ENCODE peak calls at places on chromosomes 11 and 22, in six cellular contexts. One of them, this sample, is unnamed.

GRCh38 chr11:69573751-69574382 is 67.1 kb upstream of the CCND1 start:
- DNase-seq in psoas muscle: no peak
- DNase-seq in transverse colon: no peak
- DNase-seq in SJSA1: no peak
- DNase-seq in A549: no peak
- DNase-seq in CD8-positive, alpha-beta T cell: no peak
- DNase-seq in this sample: no peak

GRCh38 chr11:8102296-8102915 is 21.4 kb downstream of the TUB start:
- DNase-seq in psoas muscle: no peak
- DNase-seq in transverse colon: no peak
- DNase-seq in SJSA1: no peak
- DNase-seq in A549: no peak
- DNase-seq in CD8-positive, alpha-beta T cell: no peak
- DNase-seq in this sample: no peak

GRCh38 chr11:120904116-120904515 is 119.8 kb upstream of the TBCEL start:
- DNase-seq in psoas muscle: no peak
- DNase-seq in transverse colon: no peak
- DNase-seq in SJSA1: no peak
- DNase-seq in A549: no peak
- DNase-seq in CD8-positive, alpha-beta T cell: no peak
- DNase-seq in this sample: no peak

GRCh38 chr11:132620423-132620822 is 911.9 kb downstream of the OPCML start:
- DNase-seq in psoas muscle: no peak
- DNase-seq in transverse colon: no peak
- DNase-seq in SJSA1: no peak
- DNase-seq in A549: no peak
- DNase-seq in CD8-positive, alpha-beta T cell: no peak
- DNase-seq in this sample: no peak

GRCh38 chr11:17572359-17572690 is 25.3 kb downstream of the OTOG start:
- DNase-seq in psoas muscle: no peak
- DNase-seq in transverse colon: no peak
- DNase-seq in SJSA1: peak; percentile 33
- DNase-seq in A549: no peak
- DNase-seq in CD8-positive, alpha-beta T cell: no peak
- DNase-seq in this sample: peak; percentile 10

GRCh38 chr11:11148104-11148509 is 204.9 kb downstream of the CSNK2A3 start:
- DNase-seq in psoas muscle: peak; percentile 83
- DNase-seq in transverse colon: peak; percentile 46
- DNase-seq in SJSA1: peak; percentile 53
- DNase-seq in A549: no peak
- DNase-seq in CD8-positive, alpha-beta T cell: no peak
- DNase-seq in this sample: no peak

GRCh38 chr11:108221981-108222685 is at the start of gene NPAT:
- DNase-seq in psoas muscle: no peak
- DNase-seq in transverse colon: no peak
- DNase-seq in SJSA1: no peak
- DNase-seq in A549: no peak
- DNase-seq in CD8-positive, alpha-beta T cell: peak; percentile 15
- DNase-seq in this sample: peak; percentile 37

GRCh38 chr22:48244388-48245118 is 1482.1 kb downstream of the TBC1D22A start:
- DNase-seq in psoas muscle: no peak
- DNase-seq in transverse colon: no peak
- DNase-seq in SJSA1: peak; percentile 34
- DNase-seq in A549: no peak
- DNase-seq in CD8-positive, alpha-beta T cell: no peak
- DNase-seq in this sample: no peak

GRCh38 chr11:12986194-12986898 is 22.8 kb upstream of the RASSF10 start:
- DNase-seq in psoas muscle: no peak
- DNase-seq in transverse colon: no peak
- DNase-seq in SJSA1: no peak
- DNase-seq in A549: no peak
- DNase-seq in CD8-positive, alpha-beta T cell: no peak
- DNase-seq in this sample: no peak

GRCh38 chr11:87212891-87213290 is 175.2 kb downstream of the TMEM135 start:
- DNase-seq in psoas muscle: no peak
- DNase-seq in transverse colon: no peak
- DNase-seq in SJSA1: no peak
- DNase-seq in A549: no peak
- DNase-seq in CD8-positive, alpha-beta T cell: no peak
- DNase-seq in this sample: no peak

GRCh38 chr11:93814966-93815633 is 31.0 kb downstream of the MED17 start:
- DNase-seq in psoas muscle: no peak
- DNase-seq in transverse colon: no peak
- DNase-seq in SJSA1: no peak
- DNase-seq in A549: no peak
- DNase-seq in CD8-positive, alpha-beta T cell: no peak
- DNase-seq in this sample: no peak

GRCh38 chr11:10540546-10540914 is 457 bp downstream of the RNF141 start:
- DNase-seq in psoas muscle: no peak
- DNase-seq in transverse colon: no peak
- DNase-seq in SJSA1: peak; percentile 48
- DNase-seq in A549: no peak
- DNase-seq in CD8-positive, alpha-beta T cell: no peak
- DNase-seq in this sample: peak; percentile 70

GRCh38 chr11:11252403-11252802 is 100.6 kb downstream of the CSNK2A3 start:
- DNase-seq in psoas muscle: no peak
- DNase-seq in transverse colon: no peak
- DNase-seq in SJSA1: no peak
- DNase-seq in A549: no peak
- DNase-seq in CD8-positive, alpha-beta T cell: no peak
- DNase-seq in this sample: no peak

GRCh38 chr22:48694296-48694883 is 1133.3 kb downstream of the BRD1 start:
- DNase-seq in psoas muscle: peak; percentile 7
- DNase-seq in transverse colon: no peak
- DNase-seq in SJSA1: no peak
- DNase-seq in A549: no peak
- DNase-seq in CD8-positive, alpha-beta T cell: no peak
- DNase-seq in this sample: no peak

GRCh38 chr11:119550330-119550729 is 127.4 kb upstream of the THY1 start:
- DNase-seq in psoas muscle: no peak
- DNase-seq in transverse colon: no peak
- DNase-seq in SJSA1: no peak
- DNase-seq in A549: no peak
- DNase-seq in CD8-positive, alpha-beta T cell: no peak
- DNase-seq in this sample: no peak

GRCh38 chr11:3984896-3985295 is 109.7 kb upstream of the RRM1 start:
- DNase-seq in psoas muscle: no peak
- DNase-seq in transverse colon: no peak
- DNase-seq in SJSA1: no peak
- DNase-seq in A549: no peak
- DNase-seq in CD8-positive, alpha-beta T cell: no peak
- DNase-seq in this sample: no peak

GRCh38 chr11:95845168-95845567 is 54.9 kb downstream of the CEP57 start:
- DNase-seq in psoas muscle: no peak
- DNase-seq in transverse colon: no peak
- DNase-seq in SJSA1: no peak
- DNase-seq in A549: no peak
- DNase-seq in CD8-positive, alpha-beta T cell: no peak
- DNase-seq in this sample: no peak

GRCh38 chr11:88618716-88619462 is 281.4 kb upstream of the CTSC start:
- DNase-seq in psoas muscle: no peak
- DNase-seq in transverse colon: no peak
- DNase-seq in SJSA1: no peak
- DNase-seq in A549: no peak
- DNase-seq in CD8-positive, alpha-beta T cell: no peak
- DNase-seq in this sample: no peak

GRCh38 chr11:96082002-96082899 is 158.3 kb upstream of the MTMR2 start:
- DNase-seq in psoas muscle: no peak
- DNase-seq in transverse colon: no peak
- DNase-seq in SJSA1: no peak
- DNase-seq in A549: no peak
- DNase-seq in CD8-positive, alpha-beta T cell: no peak
- DNase-seq in this sample: no peak

GRCh38 chr11:113176971-113177370 is 137.4 kb upstream of the TTC12 start:
- DNase-seq in psoas muscle: no peak
- DNase-seq in transverse colon: no peak
- DNase-seq in SJSA1: peak; percentile 55
- DNase-seq in A549: no peak
- DNase-seq in CD8-positive, alpha-beta T cell: no peak
- DNase-seq in this sample: no peak

GRCh38 chr11:69035150-69035958 is 13.4 kb upstream of the TPCN2 start:
- DNase-seq in psoas muscle: no peak
- DNase-seq in transverse colon: no peak
- DNase-seq in SJSA1: no peak
- DNase-seq in A549: no peak
- DNase-seq in CD8-positive, alpha-beta T cell: no peak
- DNase-seq in this sample: no peak

GRCh38 chr11:64088159-64089026 is 52.7 kb downstream of the FLRT1 start:
- DNase-seq in psoas muscle: no peak
- DNase-seq in transverse colon: no peak
- DNase-seq in SJSA1: no peak
- DNase-seq in A549: peak; percentile 53
- DNase-seq in CD8-positive, alpha-beta T cell: no peak
- DNase-seq in this sample: no peak
- H3K4me1 ChIP-seq in psoas muscle: peaks cover 57% of the 10 kb centered on the region
- H3K4me1 ChIP-seq in transverse colon: peaks cover 6% of the 10 kb centered on the region
- H3K4me1 ChIP-seq in SJSA1: peaks cover 23% of the 10 kb centered on the region
- H3K4me1 ChIP-seq in A549: peaks cover 72% of the 10 kb centered on the region
- H3K4me1 ChIP-seq in CD8-positive, alpha-beta T cell: no peaks in the 10 kb centered on the region
- H3K4me1 ChIP-seq in this sample: no peaks in the 10 kb centered on the region

DNA sequence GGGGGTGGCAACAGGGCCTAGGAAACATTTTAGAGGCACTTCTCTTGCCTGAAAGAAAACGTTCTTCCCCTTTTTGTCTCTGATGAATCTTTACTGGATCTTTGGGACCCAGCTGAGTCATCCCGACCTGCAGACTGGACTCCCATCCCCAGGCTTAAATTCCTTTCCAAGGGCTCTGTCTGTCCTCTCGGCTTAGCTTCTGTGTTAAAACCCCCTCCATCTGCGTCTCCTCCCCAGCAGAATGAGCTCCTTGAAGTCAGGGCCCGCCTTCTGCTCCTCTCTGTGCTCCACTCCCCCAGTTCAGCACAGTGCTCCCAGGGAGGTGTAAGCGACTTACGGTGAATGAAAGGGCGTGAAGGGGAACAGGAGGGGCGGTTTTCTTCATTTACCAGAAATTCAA is 890 bp upstream of the DAGLA start:
- DNase-seq in psoas muscle: no peak
- DNase-seq in transverse colon: no peak
- DNase-seq in SJSA1: no peak
- DNase-seq in A549: no peak
- DNase-seq in CD8-positive, alpha-beta T cell: no peak
- DNase-seq in this sample: no peak
- H3K4me1 ChIP-seq in psoas muscle: peaks cover 28% of the 10 kb centered on the region
- H3K4me1 ChIP-seq in transverse colon: peaks cover 3% of the 10 kb centered on the region
- H3K4me1 ChIP-seq in SJSA1: peaks cover 30% of the 10 kb centered on the region
- H3K4me1 ChIP-seq in A549: peaks cover 29% of the 10 kb centered on the region
- H3K4me1 ChIP-seq in CD8-positive, alpha-beta T cell: peaks cover 15% of the 10 kb centered on the region
- H3K4me1 ChIP-seq in this sample: no peaks in the 10 kb centered on the region

GRCh38 chr22:18122254-18122554 is 11.6 kb downstream of the TUBA8 start:
- DNase-seq in psoas muscle: no peak
- DNase-seq in transverse colon: no peak
- DNase-seq in SJSA1: no peak
- DNase-seq in A549: no peak
- DNase-seq in CD8-positive, alpha-beta T cell: no peak
- DNase-seq in this sample: no peak

GRCh38 chr22:18121436-18122253 is 11.0 kb downstream of the TUBA8 start:
- DNase-seq in psoas muscle: no peak
- DNase-seq in transverse colon: no peak
- DNase-seq in SJSA1: no peak
- DNase-seq in A549: no peak
- DNase-seq in CD8-positive, alpha-beta T cell: no peak
- DNase-seq in this sample: no peak

GRCh38 chr22:18119409-18120110 is 9.0 kb downstream of the TUBA8 start:
- DNase-seq in psoas muscle: peak; percentile 69
- DNase-seq in transverse colon: no peak
- DNase-seq in SJSA1: no peak
- DNase-seq in A549: no peak
- DNase-seq in CD8-positive, alpha-beta T cell: no peak
- DNase-seq in this sample: no peak

GRCh38 chr22:18118345-18118915 is 7.8 kb downstream of the TUBA8 start:
- DNase-seq in psoas muscle: no peak
- DNase-seq in transverse colon: no peak
- DNase-seq in SJSA1: no peak
- DNase-seq in A549: no peak
- DNase-seq in CD8-positive, alpha-beta T cell: no peak
- DNase-seq in this sample: no peak

GRCh38 chr22:18120941-18121340 is 10.3 kb downstream of the TUBA8 start:
- DNase-seq in psoas muscle: no peak
- DNase-seq in transverse colon: no peak
- DNase-seq in SJSA1: no peak
- DNase-seq in A549: no peak
- DNase-seq in CD8-positive, alpha-beta T cell: no peak
- DNase-seq in this sample: no peak
- H3K4me1 ChIP-seq in psoas muscle: peaks cover 61% of the 10 kb centered on the region
- H3K4me1 ChIP-seq in transverse colon: no peaks in the 10 kb centered on the region
- H3K4me1 ChIP-seq in SJSA1: peaks cover 8% of the 10 kb centered on the region
- H3K4me1 ChIP-seq in A549: no peaks in the 10 kb centered on the region
- H3K4me1 ChIP-seq in CD8-positive, alpha-beta T cell: no peaks in the 10 kb centered on the region
- H3K4me1 ChIP-seq in this sample: no peaks in the 10 kb centered on the region

DNA sequence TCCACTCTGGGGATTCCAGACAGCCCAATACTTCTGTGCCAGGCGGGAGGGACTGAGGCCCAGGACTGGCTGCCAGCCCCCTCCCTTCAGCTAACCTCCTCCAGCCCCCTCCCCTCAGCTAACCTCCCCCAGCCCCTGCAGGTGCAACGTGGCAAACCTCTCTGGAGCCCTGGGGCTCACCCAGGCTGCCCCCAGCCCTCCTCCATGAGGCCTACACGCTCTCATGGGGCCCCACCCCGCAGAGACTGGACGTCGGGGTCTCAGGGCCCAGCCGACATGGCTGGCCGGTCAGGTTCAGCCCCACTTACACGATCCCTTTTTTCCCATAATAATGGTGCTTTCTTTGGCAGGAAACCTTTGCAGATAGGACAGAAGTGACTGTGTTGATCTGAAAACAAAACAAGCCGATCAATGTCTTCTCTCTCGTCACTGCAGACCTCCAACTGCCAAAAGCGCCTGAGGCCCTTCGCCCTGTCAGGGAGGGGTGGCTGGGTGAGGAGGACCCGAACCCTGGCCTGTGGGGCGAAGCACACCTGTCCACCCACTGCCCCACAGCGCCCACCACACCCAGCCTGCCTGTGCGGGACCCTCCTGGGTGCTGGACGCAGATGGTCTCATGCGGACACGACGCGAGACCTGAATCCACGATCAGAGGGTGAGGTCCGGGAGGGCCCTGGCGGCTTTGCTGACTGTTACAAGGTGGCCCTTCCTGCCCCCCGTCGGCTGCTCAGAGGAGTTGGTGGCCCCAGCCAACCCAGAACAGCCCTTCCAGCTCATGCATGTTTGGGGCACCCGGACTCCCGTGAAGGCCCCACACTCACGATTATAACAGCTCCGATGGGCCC is 33.6 kb downstream of the TRMU start:
- DNase-seq in psoas muscle: no peak
- DNase-seq in transverse colon: peak; percentile 3
- DNase-seq in SJSA1: no peak
- DNase-seq in A549: no peak
- DNase-seq in CD8-positive, alpha-beta T cell: no peak
- DNase-seq in this sample: no peak
- H3K4me1 ChIP-seq in psoas muscle: no peaks in the 10 kb centered on the region
- H3K4me1 ChIP-seq in transverse colon: peaks cover 3% of the 10 kb centered on the region
- H3K4me1 ChIP-seq in SJSA1: no peaks in the 10 kb centered on the region
- H3K4me1 ChIP-seq in A549: peaks cover 19% of the 10 kb centered on the region
- H3K4me1 ChIP-seq in CD8-positive, alpha-beta T cell: peaks cover 54% of the 10 kb centered on the region
- H3K4me1 ChIP-seq in this sample: peaks cover 4% of the 10 kb centered on the region

GRCh38 chr11:45922425-45923082 is at the start of gene LARGE2:
- DNase-seq in psoas muscle: no peak
- DNase-seq in transverse colon: peak; percentile 45
- DNase-seq in SJSA1: peak; percentile 38
- DNase-seq in A549: peak; percentile 48
- DNase-seq in CD8-positive, alpha-beta T cell: no peak
- DNase-seq in this sample: no peak
- H3K4me1 ChIP-seq in psoas muscle: peaks cover 6% of the 10 kb centered on the region
- H3K4me1 ChIP-seq in transverse colon: peaks cover 7% of the 10 kb centered on the region
- H3K4me1 ChIP-seq in SJSA1: peaks cover 13% of the 10 kb centered on the region
- H3K4me1 ChIP-seq in A549: peaks cover 4% of the 10 kb centered on the region
- H3K4me1 ChIP-seq in CD8-positive, alpha-beta T cell: peaks cover 16% of the 10 kb centered on the region
- H3K4me1 ChIP-seq in this sample: peaks cover 3% of the 10 kb centered on the region